ENCODE peak calls at places on chromosome 2, in five cellular contexts. G is CD8-positive, alpha-beta T cell; X is CD4-positive, CD25-positive, alpha-beta regulatory T cell; C is astrocyte of the spinal cord; A is GM12864. K is an unnamed sample.
A peak's percentile ranks its signal among the peaks of the same experiment; 100 is the strongest.

GRCh38 chr2:60794271-60794863 is 38.3 kb downstream of the PAPOLG start:
- DNase-seq in X (no peak), A (no peak), C (peak; percentile 29), G (no peak), K (peak; percentile 21)

GRCh38 chr2:10533811-10534321 is 85.7 kb upstream of the ODC1 start:
- DNase-seq in A (no peak), G (no peak), C (peak; percentile 35), X (no peak), K (no peak)

GRCh38 chr2:171347158-171347557 is 86.6 kb downstream of the METTL8 start:
- DNase-seq in A (no peak), C (peak; percentile 34), X (no peak), G (no peak), K (no peak)

GRCh38 chr2:30177861-30178465 is 31.2 kb downstream of the YPEL5 start:
- DNase-seq in G (no peak), X (no peak), C (no peak), A (no peak), K (no peak)

GRCh38 chr2:62539892-62540785 is 34.1 kb upstream of the TMEM17 start:
- DNase-seq in C (no peak), A (no peak), G (no peak), X (no peak), K (no peak)

GRCh38 chr2:25076749-25077148 is 34.9 kb downstream of the EFR3B start:
- DNase-seq in G (no peak), X (no peak), C (no peak), A (no peak), K (no peak)

GRCh38 chr2:234689911-234690379 is 193.1 kb upstream of the ARL4C start:
- DNase-seq in X (no peak), A (no peak), C (no peak), G (no peak), K (no peak)

GRCh38 chr2:190984595-190984994 is 29.4 kb downstream of the STAT1 start:
- DNase-seq in X (no peak), A (no peak), C (peak; percentile 75), G (no peak), K (no peak)

GRCh38 chr2:172431428-172431827 is 4.0 kb downstream of the ITGA6 start:
- DNase-seq in C (no peak), X (no peak), G (no peak), A (no peak), K (no peak)

GRCh38 chr2:206970589-206971375 is 31.5 kb downstream of the CPO start:
- DNase-seq in G (no peak), X (no peak), C (no peak), A (no peak), K (no peak)

GRCh38 chr2:238389985-238390682 is 36.6 kb upstream of the ASB1 start:
- DNase-seq in C (no peak), G (no peak), X (no peak), A (no peak), K (no peak)

GRCh38 chr2:127079358-127079920 is 27.5 kb downstream of the BIN1 start:
- DNase-seq in C (no peak), G (no peak), X (no peak), A (no peak), K (no peak)

GRCh38 chr2:20626698-20627471 is 24.0 kb downstream of the HS1BP3 start:
- DNase-seq in C (no peak), G (no peak), A (no peak), X (no peak), K (no peak)

GRCh38 chr2:8623958-8624591 is 57.8 kb upstream of the ID2 start:
- DNase-seq in G (no peak), A (no peak), C (no peak), X (no peak), K (no peak)

GRCh38 chr2:141105763-141106162 is 1025.1 kb downstream of the LRP1B start:
- DNase-seq in G (no peak), C (peak; percentile 24), A (no peak), X (no peak), K (no peak)

GRCh38 chr2:54575379-54575888 is 119.3 kb downstream of the SPTBN1 start:
- DNase-seq in X (no peak), C (peak; percentile 60), A (no peak), G (no peak), K (no peak)

GRCh38 chr2:128369626-128370467 is 51.2 kb upstream of the HS6ST1 start:
- DNase-seq in A (no peak), C (no peak), G (no peak), X (no peak), K (no peak)

GRCh38 chr2:9328931-9329330 is 94.4 kb downstream of the ITGB1BP1 start:
- DNase-seq in A (no peak), C (no peak), X (no peak), G (no peak), K (no peak)

GRCh38 chr2:16821696-16822095 is 156.1 kb upstream of the CYRIA start:
- DNase-seq in G (no peak), X (no peak), C (no peak), A (no peak), K (no peak)

GRCh38 chr2:76281176-76281841 is 570.6 kb upstream of the GCFC2 start:
- DNase-seq in G (no peak), A (no peak), C (no peak), X (no peak), K (no peak)

GRCh38 chr2:181517685-181518301 is 60.6 kb downstream of the ITGA4 start:
- DNase-seq in A (no peak), C (no peak), G (no peak), X (no peak), K (peak; percentile 63)

GRCh38 chr2:195612515-195613495 is 44.2 kb upstream of the SLC39A10 start:
- DNase-seq in G (no peak), A (no peak), X (no peak), C (peak; percentile 83), K (no peak)

GRCh38 chr2:191302459-191303155 is 57.4 kb downstream of the MYO1B start:
- DNase-seq in X (no peak), C (no peak), G (no peak), A (peak; percentile 12), K (peak; percentile 46)

GRCh38 chr2:179974743-179975142 is 32.4 kb downstream of the CWC22 start:
- DNase-seq in C (no peak), A (no peak), G (no peak), X (no peak), K (no peak)

GRCh38 chr2:222609391-222609790 is 46.5 kb downstream of the FARSB start:
- DNase-seq in X (no peak), C (no peak), G (no peak), A (no peak), K (no peak)

GRCh38 chr2:194723446-194723845 is 933.6 kb upstream of the SLC39A10 start:
- DNase-seq in C (no peak), A (no peak), X (no peak), G (no peak), K (no peak)

GRCh38 chr2:46367286-46367685 is 70.1 kb downstream of the EPAS1 start:
- DNase-seq in A (no peak), C (no peak), G (no peak), X (no peak), K (no peak)

GRCh38 chr2:146246017-146246733 is 1598.7 kb upstream of the ACVR2A start:
- DNase-seq in X (no peak), C (peak; percentile 59), A (no peak), G (no peak), K (no peak)

GRCh38 chr2:129888896-129889295 is 90.6 kb upstream of the RAB6C start:
- DNase-seq in G (no peak), A (no peak), C (no peak), X (no peak), K (no peak)

GRCh38 chr2:5520352-5520996 is 171.7 kb upstream of the SOX11 start:
- DNase-seq in X (no peak), G (no peak), C (peak; percentile 58), A (no peak), K (no peak)

GRCh38 chr2:240766072-240766471 is 53.9 kb downstream of the KIF1A start:
- DNase-seq in X (no peak), C (no peak), G (no peak), A (no peak), K (no peak)

GRCh38 chr2:196591004-196591403 is 48.5 kb upstream of the CCDC150 start:
- DNase-seq in C (no peak), X (no peak), A (no peak), G (no peak), K (no peak)

GRCh38 chr2:197191177-197191947 is 119.2 kb downstream of the ANKRD44 start:
- DNase-seq in C (peak; percentile 50), A (no peak), X (no peak), G (no peak), K (peak; percentile 62)

GRCh38 chr2:218389333-218390150 is 7.5 kb downstream of the SLC11A1 start:
- DNase-seq in C (no peak), X (no peak), A (no peak), G (no peak), K (no peak)
- H3K4me3 ChIP-seq in C (no peak overlapping the region), X (no peak overlapping the region), A (no peak overlapping the region), G (no peak overlapping the region), K (no peak overlapping the region)

GRCh38 chr2:134975281-134976009 is 56.8 kb downstream of the CCNT2 start:
- DNase-seq in C (no peak), G (no peak), A (no peak), X (no peak), K (no peak)
- H3K4me3 ChIP-seq in C (no peak overlapping the region), G (no peak overlapping the region), A (no peak overlapping the region), X (no peak overlapping the region), K (no peak overlapping the region)

DNA sequence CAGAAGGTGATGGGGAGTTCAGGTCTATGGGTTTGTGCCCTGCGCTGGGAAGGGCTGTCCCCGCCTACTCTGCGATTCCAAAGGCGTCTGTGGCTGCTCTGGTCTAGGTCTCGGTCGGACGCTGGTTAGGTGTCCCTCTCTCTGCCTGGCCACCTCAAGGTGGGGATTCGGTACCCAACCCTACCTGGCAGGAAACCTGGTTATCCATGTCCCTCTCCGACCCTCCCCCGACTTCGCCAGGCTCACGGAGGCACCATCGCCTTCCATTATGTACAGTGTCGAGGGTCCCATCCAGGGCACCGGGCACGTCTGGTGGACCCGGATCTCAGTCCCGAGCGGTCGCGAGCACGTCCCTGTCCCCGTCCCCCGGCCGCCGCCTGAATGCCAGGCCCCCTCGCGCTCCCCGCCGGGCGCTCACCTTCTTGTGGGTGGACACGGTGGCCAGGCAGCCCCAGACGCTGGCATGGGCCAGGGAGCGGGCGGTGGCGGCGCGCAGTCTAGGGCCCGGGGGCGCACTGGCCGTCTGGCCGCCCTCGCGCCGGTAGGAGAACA is 628 bp downstream of the CREG2 start:
- DNase-seq in C (no peak), X (no peak), G (no peak), A (no peak), K (no peak)
- H3K4me3 ChIP-seq in C (peak overlapping the region; percentile 22), X (peak overlapping the region; percentile 31), G (peak overlapping the region; percentile 37), A (no peak overlapping the region), K (no peak overlapping the region)

DNA sequence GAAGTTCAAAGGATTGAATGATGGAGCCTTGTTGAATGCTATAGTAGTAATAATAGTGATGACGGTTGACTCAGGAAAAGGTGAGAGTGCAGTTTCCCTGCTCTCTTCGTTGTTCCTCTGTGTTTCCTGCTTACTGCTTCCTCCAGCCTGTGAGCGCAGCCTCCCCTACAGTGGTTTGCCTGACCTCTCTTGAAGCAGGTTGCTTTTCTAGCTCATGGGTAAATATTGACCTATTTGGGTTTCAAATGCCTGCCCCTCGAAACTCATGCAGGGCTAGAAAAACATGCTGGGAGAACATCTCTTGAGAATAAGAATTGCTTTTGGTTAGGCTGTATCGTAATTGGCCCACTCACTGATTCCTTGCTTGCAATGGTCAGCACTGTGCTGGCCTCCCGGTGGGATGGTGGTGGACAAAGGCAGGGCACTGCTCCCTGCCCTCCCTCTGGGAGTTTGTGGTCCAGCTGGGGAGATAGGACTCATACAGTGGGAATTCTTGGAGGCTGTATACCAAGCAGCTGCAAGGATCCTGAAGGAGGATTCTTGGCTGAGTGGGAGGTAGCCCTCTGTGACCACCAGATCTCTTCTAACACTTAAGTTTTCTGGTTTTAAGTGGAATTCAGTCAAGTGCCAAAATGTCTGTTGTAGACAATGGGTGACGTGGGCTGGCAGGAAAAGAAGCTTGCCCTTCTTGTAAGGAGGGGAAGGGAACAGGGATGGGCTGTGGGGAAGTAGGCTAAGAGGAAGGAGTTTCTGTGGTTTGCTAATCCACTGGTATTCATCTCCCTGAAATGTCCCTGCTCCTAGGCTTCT is 5.4 kb upstream of the RNF181 start:
- DNase-seq in X (no peak), G (no peak), A (no peak), C (peak; percentile 98), K (no peak)
- H3K4me3 ChIP-seq in X (no peak overlapping the region), G (no peak overlapping the region), A (no peak overlapping the region), C (no peak overlapping the region), K (no peak overlapping the region)

K was measured in Jurkat, Clone E6-1.